ENCODE peak calls at places on chromosomes 13 and 19, in five cellular contexts. N is left ventricle myocardium inferior, K is lung, Y is heart right ventricle, C is PC-3. F is an unnamed sample. For H3K4me1, the result is how much of the 10 kb centered on the place peaks cover.

GRCh38 chr13:31910633-31911032 is 120.9 kb upstream of the FRY start:
- DNase-seq in N (no peak), K (no peak), Y (no peak), C (no peak), F (no peak)

GRCh38 chr19:38430931-38431330 is 2.6 kb upstream of the RYR1 start:
- DNase-seq in N (no peak), K (no peak), Y (no peak), C (no peak), F (no peak)

GRCh38 chr13:96065851-96066250 is 12.7 kb upstream of the UGGT2 start:
- DNase-seq in N (no peak), K (no peak), Y (no peak), C (no peak), F (no peak)

GRCh38 chr19:14400913-14401312 is 18.2 kb downstream of the DDX39A start:
- DNase-seq in N (no peak), K (no peak), Y (no peak), C (no peak), F (no peak)

GRCh38 chr13:75556961-75557360 is 7.4 kb downstream of the UCHL3 start:
- DNase-seq in N (no peak), K (no peak), Y (no peak), C (no peak), F (no peak)

GRCh38 chr13:59641758-59642157 is 522.0 kb downstream of the DIAPH3 start:
- DNase-seq in N (no peak), K (no peak), Y (no peak), C (no peak), F (no peak)

GRCh38 chr19:38079926-38080380 is 144.1 kb downstream of the DPF1 start:
- DNase-seq in N (no peak), K (no peak), Y (no peak), C (peak), F (no peak)

GRCh38 chr19:39183100-39183499 is 13.7 kb upstream of the NCCRP1 start:
- DNase-seq in N (no peak), K (no peak), Y (no peak), C (no peak), F (no peak)

GRCh38 chr13:76289558-76289957 is 596.6 kb downstream of the KCTD12 start:
- DNase-seq in N (no peak), K (no peak), Y (no peak), C (no peak), F (no peak)

GRCh38 chr13:99027260-99027659 is 49.4 kb upstream of the DOCK9 start:
- DNase-seq in N (no peak), K (no peak), Y (no peak), C (no peak), F (no peak)

DNA sequence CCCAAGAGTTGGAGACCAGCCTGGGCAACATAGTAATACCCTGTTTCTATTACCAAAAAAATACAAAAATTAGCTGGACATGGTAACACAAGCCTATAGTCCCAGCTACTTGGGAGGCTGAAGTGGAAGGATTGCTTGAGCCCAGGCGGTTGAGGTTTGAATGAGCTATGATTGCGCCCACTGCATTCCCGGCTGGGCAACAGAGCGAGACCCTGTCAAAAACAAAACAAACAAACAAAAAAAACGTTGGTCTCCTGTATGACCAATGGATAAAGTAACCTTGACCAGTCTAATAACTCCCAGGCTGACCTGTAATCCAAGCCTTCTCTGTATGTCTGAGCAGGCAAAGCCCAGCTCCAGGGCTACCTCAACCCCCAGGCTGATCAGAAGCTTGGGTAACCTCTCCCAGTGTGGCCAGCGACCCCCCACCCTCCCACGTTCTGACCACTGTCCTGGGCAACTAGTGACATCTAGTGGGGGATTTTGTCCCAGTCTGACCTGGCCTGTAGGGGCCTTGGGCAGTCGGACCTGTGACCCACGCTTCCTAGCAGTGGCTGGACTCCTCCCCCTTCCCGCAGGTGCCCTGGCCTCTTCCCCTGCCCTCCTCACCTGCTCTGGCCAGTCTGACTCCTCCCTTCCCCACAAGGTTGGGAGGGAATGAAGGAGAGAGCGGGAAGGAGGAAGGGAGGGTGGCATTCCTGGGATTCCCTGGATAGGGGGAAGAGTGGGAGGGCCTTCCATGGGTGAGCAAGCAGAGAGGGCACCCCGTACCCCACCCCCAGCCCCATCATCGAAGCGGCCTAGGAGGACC is 1.0 kb upstream of the BCAM start:
- DNase-seq in N (no peak), K (peak), Y (peak), C (peak), F (peak)
- H3K4me3 ChIP-seq in N (peak), K (no peak), Y (peak), C (peak), F (no peak)

GRCh38 chr19:19475845-19476828 is 39.2 kb downstream of the TSSK6 start:
- DNase-seq in N (no peak), K (no peak), Y (no peak), C (peak), F (no peak)
- H3K4me1 ChIP-seq in N (half or more), K (under half), Y (under half), C (under half), F (under half)

DNA sequence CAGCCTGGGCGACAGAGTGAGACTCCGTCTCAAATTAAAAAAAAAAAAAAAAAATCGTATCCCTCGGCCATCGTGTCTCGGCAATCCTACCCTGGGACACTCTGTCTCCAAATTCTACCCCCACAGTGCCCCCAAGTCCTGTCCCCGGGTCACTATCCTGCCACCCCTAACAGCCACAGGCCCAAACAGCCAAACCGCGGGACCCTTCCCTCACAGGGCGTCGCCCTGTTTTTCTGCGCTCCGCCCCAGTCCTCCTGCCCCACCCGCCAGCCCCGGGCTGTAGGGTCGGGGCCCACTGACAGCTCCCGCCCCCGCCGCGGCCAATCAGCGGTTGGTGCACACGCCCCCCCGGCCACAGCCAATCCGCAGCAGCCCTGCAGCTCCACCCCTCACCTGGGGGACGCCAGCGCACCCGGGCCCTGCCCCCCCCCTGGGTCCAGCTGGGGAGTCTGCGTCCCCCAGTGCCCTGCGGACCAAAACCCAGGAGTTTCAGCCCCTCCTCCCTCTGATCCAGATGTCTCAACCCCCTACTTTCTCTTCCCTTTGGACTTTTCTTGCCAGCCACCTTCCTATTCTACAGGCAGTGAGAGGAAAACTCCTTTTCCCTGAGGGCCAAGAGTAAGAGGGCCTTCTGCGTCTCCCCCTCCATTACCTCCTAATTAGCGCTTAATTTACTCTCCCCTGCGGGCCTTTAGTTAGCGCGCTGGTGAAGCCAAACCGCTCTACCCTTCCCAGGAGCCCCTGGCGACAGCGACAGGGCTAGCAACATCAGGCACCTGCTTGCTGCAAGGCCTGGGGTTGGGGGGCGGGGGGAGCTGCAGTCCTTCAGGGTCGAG is 1.5 kb upstream of the BCAT2 start:
- DNase-seq in N (peak), K (peak), Y (peak), C (peak), F (peak)
- H3K27ac ChIP-seq in N (peak), K (peak), Y (peak), C (no peak), F (peak)

GRCh38 chr19:36028313-36029041 is 4.2 kb downstream of the CLIP3 start:
- DNase-seq in N (no peak), K (no peak), Y (no peak), C (no peak), F (no peak)

GRCh38 chr19:36027696-36028095 is 5.0 kb downstream of the CLIP3 start:
- DNase-seq in N (no peak), K (no peak), Y (no peak), C (no peak), F (no peak)

GRCh38 chr19:36032251-36033104 is at the start of gene CLIP3:
- DNase-seq in N (peak), K (no peak), Y (peak), C (no peak), F (peak)

GRCh38 chr19:36030264-36031148 is 2.2 kb downstream of the CLIP3 start:
- DNase-seq in N (no peak), K (no peak), Y (no peak), C (no peak), F (no peak)

DNA sequence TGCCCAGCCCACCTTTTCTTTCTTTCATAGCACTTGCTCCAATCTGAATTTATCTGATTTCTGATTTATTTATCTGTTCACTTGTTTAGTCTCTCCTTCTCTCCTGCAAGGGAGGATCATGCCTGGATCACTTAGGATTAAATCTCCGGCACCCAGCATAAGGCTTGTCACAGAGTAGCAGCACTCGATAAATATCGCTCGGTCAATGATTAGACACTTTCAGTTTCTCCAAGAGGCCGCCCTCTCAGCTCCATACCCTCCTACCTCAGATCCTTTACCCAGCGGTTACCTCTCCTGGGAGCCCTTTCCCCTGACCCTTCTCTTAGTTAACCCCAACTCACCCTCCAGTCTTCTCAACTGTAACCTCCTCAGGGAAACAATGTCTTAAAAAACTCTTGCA is 1.4 kb downstream of the CLIP3 start:
- DNase-seq in N (no peak), K (no peak), Y (no peak), C (no peak), F (no peak)
- H3K4me3 ChIP-seq in N (no peak), K (no peak), Y (no peak), C (no peak), F (no peak)

F was measured in right cardiac atrium.